ENCODE peak calls at places on chromosome 19, in six cellular contexts. Y, D, B, O, T and G are unnamed samples.

GRCh38 chr19:44930088-44930487 is 11.9 kb upstream of the APOC4 start:
- ATAC-seq in Y (no peak), D (no peak), B (no peak), O (no peak), T (no peak), G (no peak)

GRCh38 chr19:13040232-13040915 is 45.1 kb downstream of the NFIX start:
- ATAC-seq in Y (no peak), D (no peak), B (no peak), O (no peak), T (peak; percentile 20), G (no peak)

GRCh38 chr19:30226464-30227070 is 145.6 kb upstream of the ZNF536 start:
- ATAC-seq in Y (no peak), D (no peak), B (no peak), O (peak; percentile 23), T (no peak), G (no peak)

GRCh38 chr19:15248106-15248505 is 15.9 kb upstream of the EPHX3 start:
- ATAC-seq in Y (no peak), D (no peak), B (no peak), O (no peak), T (no peak), G (no peak)

GRCh38 chr19:19661675-19662251 is 1.7 kb downstream of the ATP13A1 start:
- ATAC-seq in Y (peak; percentile 4), D (peak; percentile 83), B (peak; percentile 12), O (no peak), T (no peak), G (no peak)

GRCh38 chr19:38890686-38891085 is 8.7 kb downstream of the SIRT2 start:
- ATAC-seq in Y (no peak), D (no peak), B (no peak), O (no peak), T (no peak), G (no peak)

GRCh38 chr19:33403221-33403972 is 29.9 kb downstream of the CEBPG start:
- ATAC-seq in Y (no peak), D (no peak), B (peak; percentile 74), O (no peak), T (peak; percentile 5), G (no peak)

GRCh38 chr19:24002256-24002945 is 84.6 kb upstream of the ZNF254 start:
- ATAC-seq in Y (no peak), D (no peak), B (no peak), O (no peak), T (peak; percentile 41), G (no peak)

GRCh38 chr19:10643166-10643967 is 10.8 kb upstream of the ILF3 start:
- ATAC-seq in Y (no peak), D (no peak), B (no peak), O (no peak), T (no peak), G (no peak)

GRCh38 chr19:51607077-51607476 is 23.1 kb downstream of the SIGLEC5 start:
- ATAC-seq in Y (no peak), D (peak; percentile 99), B (no peak), O (no peak), T (no peak), G (no peak)

GRCh38 chr19:33868821-33869412 is 72.2 kb downstream of the KCTD15 start:
- ATAC-seq in Y (peak; percentile 48), D (no peak), B (peak; percentile 76), O (peak; percentile 74), T (peak; percentile 64), G (peak; percentile 85)

GRCh38 chr19:43489310-43489709 is 15.2 kb downstream of the PHLDB3 start:
- ATAC-seq in Y (peak; percentile 60), D (no peak), B (no peak), O (no peak), T (no peak), G (no peak)

GRCh38 chr19:56668676-56669075 is 2.9 kb downstream of the ZNF835 start:
- ATAC-seq in Y (no peak), D (no peak), B (no peak), O (no peak), T (no peak), G (no peak)

GRCh38 chr19:29860492-29860891 is 48.7 kb downstream of the CCNE1 start:
- ATAC-seq in Y (peak; percentile 73), D (peak; percentile 63), B (no peak), O (peak; percentile 62), T (no peak), G (no peak)

GRCh38 chr19:58356236-58356970 is 3.1 kb upstream of the A1BG start:
- ATAC-seq in Y (no peak), D (peak; percentile 24), B (no peak), O (no peak), T (no peak), G (no peak)

GRCh38 chr19:45920458-45920857 is 5.9 kb upstream of the NANOS2 start:
- ATAC-seq in Y (peak; percentile 45), D (no peak), B (no peak), O (no peak), T (no peak), G (no peak)

DNA sequence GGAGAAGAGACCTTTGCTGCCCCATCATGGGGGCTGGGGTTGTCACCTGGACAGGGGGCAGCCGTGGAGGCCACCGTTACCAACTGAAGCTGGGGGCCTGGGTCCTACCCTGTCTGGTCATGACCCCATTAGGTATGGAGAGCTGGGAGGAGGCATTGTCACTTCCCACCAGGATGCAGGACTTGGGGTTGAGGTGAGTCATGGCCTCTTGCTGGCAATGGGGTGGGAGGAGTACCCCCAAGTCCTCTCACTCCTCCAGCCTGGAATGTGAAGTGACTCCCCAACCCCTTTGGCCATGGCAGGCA is 9.0 kb downstream of the EGLN2 start:
- ATAC-seq in Y (no peak), D (no peak), B (no peak), O (no peak), T (no peak), G (no peak)
- TF ChIP-seq POLR2A in Y (peak; percentile 9), D (no peak), B (no peak), O (no peak), T (no peak), G (no peak)

DNA sequence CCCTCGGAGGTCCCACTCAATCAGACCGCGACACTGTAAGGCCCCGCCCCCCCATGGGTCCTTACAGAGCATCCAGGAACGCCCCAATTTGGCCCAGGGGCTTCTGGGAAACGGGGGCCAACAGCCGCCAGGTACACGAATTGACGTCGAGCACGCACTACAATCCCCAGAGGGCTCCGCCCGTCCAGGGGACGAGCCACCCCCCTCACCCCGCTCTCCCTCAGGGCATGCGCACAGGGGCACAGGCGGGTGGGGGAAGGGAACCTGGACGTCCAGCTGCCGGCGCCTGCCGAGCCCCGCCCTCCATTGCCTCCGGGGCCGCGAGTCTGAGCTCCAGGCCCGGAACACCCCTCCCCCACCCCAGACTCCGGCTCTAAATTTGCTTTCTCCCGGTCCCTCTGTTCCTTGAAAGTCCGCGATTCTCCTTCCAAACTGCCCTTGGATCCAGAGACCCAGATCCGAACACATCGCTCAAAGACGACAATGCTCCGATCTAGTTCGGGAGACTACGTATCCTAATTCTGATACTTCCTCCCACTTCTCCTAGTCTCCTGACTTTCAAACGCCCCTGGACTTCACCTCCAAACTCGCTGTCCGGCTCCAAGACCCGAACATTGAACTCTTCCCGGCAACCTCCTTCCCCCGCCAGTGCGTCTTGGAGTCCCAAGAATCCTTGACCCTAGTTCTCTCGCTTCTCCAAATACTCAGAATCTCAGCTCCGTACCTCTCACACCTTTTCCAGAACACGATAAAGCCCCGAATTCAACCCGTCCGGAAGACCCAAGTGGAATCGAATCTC is 805 bp downstream of the SERTAD3 start:
- ATAC-seq in Y (peak; percentile 83), D (peak; percentile 84), B (peak; percentile 85), O (peak; percentile 84), T (peak; percentile 97), G (peak; percentile 89)
- TF ChIP-seq EP300 in Y (peak; percentile 10), D (peak; percentile 44), B (peak; percentile 47), O (no peak), T (no peak), G (peak; percentile 11)

GRCh38 chr19:50513746-50514345 is at the start of gene ASPDH:
- ATAC-seq in Y (no peak), D (no peak), B (peak; percentile 61), O (no peak), T (no peak), G (no peak)

GRCh38 chr19:50512112-50512998 is 1.4 kb downstream of the ASPDH start:
- ATAC-seq in Y (no peak), D (no peak), B (no peak), O (no peak), T (no peak), G (no peak)

GRCh38 chr19:50511069-50511822 is at the start of gene JOSD2:
- ATAC-seq in Y (peak; percentile 98), D (peak; percentile 98), B (peak; percentile 85), O (peak; percentile 94), T (peak; percentile 97), G (peak; percentile 97)

GRCh38 chr19:50514346-50515167 is 844 bp upstream of the ASPDH start:
- ATAC-seq in Y (no peak), D (no peak), B (no peak), O (no peak), T (no peak), G (no peak)

GRCh38 chr19:50512999-50513745 is 541 bp downstream of the ASPDH start:
- ATAC-seq in Y (no peak), D (no peak), B (peak; percentile 4), O (no peak), T (no peak), G (no peak)
- TF ChIP-seq POLR2A in Y (no peak), D (no peak), B (no peak), O (no peak), T (no peak), G (no peak)

GRCh38 chr19:9621156-9622037 is at the start of gene ZNF561:
- ATAC-seq in Y (peak; percentile 95), D (peak; percentile 94), B (peak; percentile 92), O (peak; percentile 96), T (peak; percentile 94), G (peak; percentile 90)
- TF ChIP-seq EP300 in Y (no peak), D (no peak), B (no peak), O (no peak), T (no peak), G (no peak)

GRCh38 chr19:54556194-54556593 is 17.4 kb upstream of the LILRA2 start:
- ATAC-seq in Y (no peak), D (peak; percentile 71), B (no peak), O (no peak), T (no peak), G (no peak)
- TF ChIP-seq POLR2A in Y (no peak), D (no peak), B (no peak), O (no peak), T (no peak), G (no peak)